ENCODE peak calls at places on chromosomes 13 and 19, in seven cellular contexts. F, W, N, Z, C, G and V are unnamed samples.

GRCh38 chr13:36057041-36057440 is 74.1 kb downstream of the DCLK1 start:
- DNase-seq in Z (no peak), N (no peak), F (peak), G (no peak), C (no peak), W (no peak), V (no peak)

GRCh38 chr13:21453352-21454089 is 5.6 kb downstream of the ZDHHC20 start:
- DNase-seq in F (no peak), C (no peak), Z (no peak), G (no peak), N (no peak), W (no peak), V (no peak)

GRCh38 chr13:80783926-80784325 is 443.0 kb upstream of the SPRY2 start:
- DNase-seq in W (no peak), C (no peak), G (peak), F (no peak), Z (no peak), N (peak), V (no peak)

GRCh38 chr13:61770697-61771096 is 355.0 kb upstream of the PCDH20 start:
- DNase-seq in W (no peak), C (no peak), N (no peak), G (no peak), Z (no peak), F (no peak), V (no peak)

GRCh38 chr19:7460562-7460966 is 28.3 kb downstream of the PEX11G start:
- DNase-seq in C (no peak), Z (no peak), G (no peak), W (no peak), N (peak), F (peak), V (no peak)

GRCh38 chr19:43820098-43820860 is 6.8 kb upstream of the ZNF283 start:
- DNase-seq in C (no peak), G (peak), N (peak), Z (no peak), W (no peak), F (peak), V (no peak)

GRCh38 chr19:6527893-6528543 is 2.8 kb upstream of the TNFSF9 start:
- DNase-seq in F (no peak), G (no peak), N (no peak), Z (no peak), W (no peak), C (peak), V (no peak)

GRCh38 chr13:20546559-20546958 is 20.4 kb upstream of the IFT88 start:
- DNase-seq in Z (no peak), C (no peak), F (no peak), G (no peak), N (no peak), W (no peak), V (no peak)

GRCh38 chr13:55199132-55199531 is 1941.6 kb upstream of the PRR20A start:
- DNase-seq in W (no peak), Z (no peak), C (no peak), G (peak), N (no peak), F (no peak), V (peak)

GRCh38 chr13:40352385-40352778 is 314.1 kb downstream of the FOXO1 start:
- DNase-seq in W (no peak), C (no peak), Z (peak), G (no peak), F (no peak), N (no peak), V (no peak)

GRCh38 chr13:97231832-97232201 is 9.7 kb downstream of the MBNL2 start:
- DNase-seq in C (no peak), G (no peak), F (no peak), Z (no peak), N (peak), W (no peak), V (no peak)

GRCh38 chr13:92251815-92252214 is 853.4 kb downstream of the GPC5 start:
- DNase-seq in W (no peak), N (peak), F (no peak), Z (no peak), G (no peak), C (no peak), V (no peak)

GRCh38 chr19:36051236-36051635 is 2.8 kb downstream of the THAP8 start:
- DNase-seq in G (no peak), F (no peak), C (no peak), Z (no peak), N (no peak), W (no peak), V (peak)

GRCh38 chr13:106561551-106562170 is 6.3 kb downstream of the ARGLU1 start:
- DNase-seq in C (no peak), Z (no peak), G (no peak), W (no peak), N (peak), F (peak), V (no peak)

GRCh38 chr19:35641515-35642151 is at the start of gene ETV2:
- DNase-seq in F (peak), C (peak), Z (no peak), W (no peak), N (no peak), G (peak), V (peak)

GRCh38 chr19:9757544-9758501 is 10.7 kb downstream of the ZNF846 start:
- DNase-seq in F (no peak), W (no peak), N (peak), Z (no peak), C (no peak), G (no peak), V (no peak)

GRCh38 chr13:94950303-94950702 is 238.0 kb upstream of the SOX21 start:
- DNase-seq in G (no peak), C (no peak), N (no peak), F (peak), Z (no peak), W (no peak), V (no peak)

GRCh38 chr13:114134111-114134943 is 1.9 kb upstream of the RASA3 start:
- DNase-seq in N (no peak), F (no peak), C (peak), Z (no peak), G (no peak), W (no peak), V (no peak)

GRCh38 chr13:97502192-97502591 is 68.2 kb downstream of the RAP2A start:
- DNase-seq in Z (no peak), F (no peak), G (no peak), C (no peak), W (no peak), N (no peak), V (no peak)

GRCh38 chr13:90868321-90868920 is 479.1 kb upstream of the MIR17HG start:
- DNase-seq in G (peak), C (no peak), Z (no peak), N (peak), W (no peak), F (peak), V (peak)

GRCh38 chr13:25380082-25380481 is 8.3 kb downstream of the ATP8A2 start:
- DNase-seq in G (no peak), C (no peak), F (peak), Z (no peak), W (no peak), N (no peak), V (no peak)

GRCh38 chr19:45878043-45878794 is 7.7 kb downstream of the IRF2BP1 start:
- DNase-seq in W (peak), N (no peak), C (no peak), F (no peak), Z (no peak), G (no peak), V (no peak)
- H3K4me3 ChIP-seq in W (no peak), N (no peak), C (no peak), F (no peak), Z (no peak), G (no peak), V (no peak)

GRCh38 chr19:14198384-14199376 is 7.3 kb downstream of the ADGRL1 start:
- DNase-seq in F (no peak), W (no peak), G (peak), C (no peak), N (no peak), Z (no peak), V (no peak)
- TF ChIP-seq CTCF in F (peak), W (no peak), G (peak), C (no peak), N (no peak), Z (no peak), V (no peak)

GRCh38 chr13:33080962-33081655 is 64.9 kb downstream of the KL start:
- DNase-seq in C (no peak), N (no peak), Z (no peak), W (no peak), F (no peak), G (no peak), V (peak)
- H3K4me3 ChIP-seq in C (no peak), N (no peak), Z (no peak), W (no peak), F (no peak), G (no peak), V (no peak)

GRCh38 chr19:18603958-18604819 is 2.4 kb downstream of the CRLF1 start:
- DNase-seq in W (no peak), N (no peak), F (no peak), Z (no peak), G (no peak), C (no peak), V (no peak)

GRCh38 chr19:18601875-18602274 is 4.7 kb downstream of the CRLF1 start:
- DNase-seq in G (no peak), W (no peak), F (no peak), Z (no peak), N (no peak), C (no peak), V (peak)

GRCh38 chr19:18604820-18605159 is 1.8 kb downstream of the CRLF1 start:
- DNase-seq in F (no peak), C (no peak), W (no peak), N (no peak), G (no peak), Z (no peak), V (no peak)

GRCh38 chr19:18605196-18605545 is 1.4 kb downstream of the CRLF1 start:
- DNase-seq in W (no peak), N (no peak), Z (no peak), C (no peak), G (no peak), F (no peak), V (no peak)

DNA sequence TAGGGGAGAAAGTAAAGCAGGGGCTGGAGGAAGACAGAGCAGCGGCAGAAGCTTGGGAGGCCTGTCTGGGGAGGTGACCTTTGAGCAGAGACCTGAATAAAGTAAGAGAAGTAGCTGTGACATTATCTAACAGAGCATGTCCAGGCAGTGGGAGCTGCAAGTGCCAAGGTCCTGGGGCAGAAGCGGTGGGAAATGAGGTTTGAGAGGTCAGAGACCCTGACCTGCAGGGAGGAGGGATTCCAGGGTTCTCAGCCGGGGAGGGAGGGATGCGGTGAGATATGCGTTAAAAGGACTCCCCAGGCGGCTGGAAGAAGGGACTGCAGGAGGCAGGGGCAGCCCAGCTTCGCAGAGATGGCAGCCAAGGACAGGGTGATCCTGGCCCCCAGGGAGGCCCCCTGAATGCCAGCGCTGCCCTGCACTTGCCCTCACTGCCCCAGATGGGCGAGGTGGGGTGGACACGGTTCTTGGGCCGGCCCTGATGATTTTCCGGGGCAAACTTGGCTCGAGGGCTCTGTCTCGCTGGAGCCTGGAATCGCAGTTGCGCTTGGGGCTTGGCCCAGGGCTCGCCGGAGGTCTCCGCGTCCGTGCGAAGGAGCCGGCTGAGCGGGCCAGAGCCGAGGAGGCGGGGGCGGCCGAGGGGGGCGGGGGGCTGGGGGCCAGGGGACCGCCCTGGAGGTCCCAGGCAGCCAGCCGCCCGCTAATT is 3.2 kb downstream of the CRLF1 start:
- DNase-seq in N (no peak), W (no peak), F (no peak), G (peak), C (no peak), Z (no peak), V (no peak)
- TF ChIP-seq CTCF in N (no peak), W (no peak), F (peak), G (peak), C (peak), Z (peak), V (no peak)

DNA sequence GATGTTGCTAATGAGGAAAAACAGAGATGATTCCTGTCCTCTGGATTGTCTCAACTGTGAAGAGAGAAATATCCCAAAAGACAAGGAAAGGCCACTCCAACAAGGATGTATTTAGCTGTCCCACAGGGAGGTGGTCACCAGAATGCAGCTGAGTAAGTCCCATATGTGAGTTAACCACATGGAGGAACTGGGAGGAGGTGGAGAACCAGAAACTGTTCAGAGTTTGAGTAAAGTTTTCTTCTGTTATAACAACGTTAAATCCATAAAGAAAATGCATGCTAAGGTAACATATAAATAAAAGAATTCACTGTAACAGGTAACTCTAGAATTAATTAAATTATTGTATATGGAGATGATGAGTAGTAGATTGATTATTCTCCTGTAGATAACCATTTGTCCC is 5.3 kb downstream of the ZNF763 start:
- DNase-seq in Z (no peak), G (no peak), W (no peak), F (no peak), C (no peak), N (no peak), V (no peak)
- H3K4me3 ChIP-seq in Z (no peak), G (no peak), W (no peak), F (no peak), C (no peak), N (no peak), V (no peak)

GRCh38 chr19:4537953-4538600 is 1.8 kb downstream of the LRG1 start:
- DNase-seq in W (no peak), Z (no peak), G (no peak), F (no peak), C (no peak), N (no peak), V (no peak)
- TF ChIP-seq CTCF in W (no peak), Z (no peak), G (peak), F (no peak), C (no peak), N (no peak), V (no peak)

GRCh38 chr19:1856698-1857603 is 6.4 kb downstream of the KLF16 start:
- DNase-seq in W (peak), C (peak), F (peak), N (peak), G (peak), Z (no peak), V (peak)

GRCh38 chr19:1860133-1860775 is 3.1 kb downstream of the KLF16 start:
- DNase-seq in G (peak), N (peak), C (no peak), W (no peak), Z (no peak), F (peak), V (peak)

GRCh38 chr19:1857648-1858326 is 5.6 kb downstream of the KLF16 start:
- DNase-seq in G (no peak), Z (no peak), W (no peak), F (no peak), N (no peak), C (no peak), V (no peak)

GRCh38 chr19:1859319-1859718 is 4.1 kb downstream of the KLF16 start:
- DNase-seq in G (no peak), F (no peak), W (no peak), Z (no peak), N (no peak), C (no peak), V (no peak)

GRCh38 chr19:1858412-1859081 is 4.8 kb downstream of the KLF16 start:
- DNase-seq in N (no peak), C (no peak), G (no peak), F (no peak), Z (no peak), W (no peak), V (no peak)
- H3K4me3 ChIP-seq in N (no peak), C (peak), G (no peak), F (no peak), Z (no peak), W (no peak), V (no peak)

DNA sequence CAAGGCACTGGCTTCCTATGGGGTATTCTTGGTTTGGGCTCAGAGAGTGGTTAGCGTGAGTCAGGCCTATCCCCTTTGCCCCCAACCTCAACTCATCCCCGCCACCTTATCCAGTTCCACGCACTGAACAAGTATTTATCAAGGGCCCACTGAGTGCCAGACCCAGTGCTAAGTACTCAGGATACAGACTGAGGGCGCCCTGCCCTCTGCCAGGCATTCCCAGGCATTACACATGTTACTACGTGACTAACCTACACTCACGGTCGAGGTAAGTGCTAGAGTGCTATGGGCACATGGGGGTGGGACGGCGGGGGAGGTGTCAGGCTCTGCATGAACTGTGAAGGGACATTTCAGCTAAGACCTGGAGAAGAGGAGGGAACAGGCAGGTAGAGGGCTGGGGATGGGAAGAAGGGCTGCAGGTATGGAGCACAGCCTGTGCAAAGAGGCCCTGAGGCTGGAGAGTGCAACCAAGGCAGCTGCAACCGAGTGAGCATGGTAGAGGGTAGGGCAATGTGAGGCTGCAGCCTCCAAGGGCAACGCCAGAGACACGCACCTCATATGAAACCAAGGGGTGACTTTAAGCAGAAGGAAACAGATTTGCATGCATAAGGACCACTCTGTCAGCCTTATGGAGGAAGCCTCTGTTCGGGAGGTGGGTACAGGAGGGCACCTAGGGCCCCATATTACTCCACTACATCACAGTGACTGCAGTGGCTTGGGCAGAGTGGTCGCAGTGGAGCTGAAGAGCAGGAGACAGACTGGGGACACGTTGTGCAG is 22.5 kb downstream of the DHRS12 start:
- DNase-seq in W (peak), N (no peak), F (no peak), Z (no peak), C (no peak), G (peak), V (peak)
- TF ChIP-seq CTCF in W (no peak), N (peak), F (peak), Z (no peak), C (no peak), G (peak), V (peak)

DNA sequence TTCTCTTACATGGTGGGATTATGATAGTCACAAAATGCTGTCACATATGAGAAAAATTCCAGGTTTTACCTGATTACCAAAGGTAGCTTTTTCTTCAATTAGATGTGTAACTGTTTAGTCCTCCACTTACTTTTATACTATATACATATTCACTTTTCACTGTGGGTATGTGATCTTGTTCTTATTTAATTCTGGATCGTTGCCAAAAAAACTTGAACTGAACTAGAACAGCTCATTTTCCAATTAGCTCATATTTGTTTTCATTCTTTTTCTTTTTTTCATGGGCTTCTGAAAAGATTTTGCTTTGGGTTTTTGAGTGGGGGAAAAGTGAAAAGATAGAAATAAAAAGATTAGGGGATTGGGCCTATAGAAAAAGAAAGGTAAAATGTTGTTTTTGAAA is 291.9 kb downstream of the NDFIP2 start:
- DNase-seq in W (no peak), Z (no peak), F (no peak), C (no peak), N (no peak), G (no peak), V (no peak)
- H3K4me3 ChIP-seq in W (no peak), Z (no peak), F (no peak), C (no peak), N (no peak), G (no peak), V (no peak)